ENCODE peak calls at places on chromosomes 5 and 9, in ten cellular contexts. N is activated naive CD8-positive, alpha-beta T cell treated with anti-CD3 and anti-CD28 coated beads for 36 hours; F is T-helper 17 cell; Q is aorta; P is left cardiac atrium; O is stimulated activated CD4-positive, alpha-beta T cell treated with anti-CD3 and anti-CD28 coated beads, Interleukin-2, amount 100 ng/mL, for 48 hours; H is heart left ventricle; K is NCI-H774; E is adrenal gland; B is cardiac muscle cell. I is an unnamed sample.

GRCh38 chr9:19371942-19372341 is 8.1 kb downstream of the RPS6 start:
- DNase-seq in Q (no peak), P (no peak), F (no peak), N (no peak), K (no peak), B (no peak), H (no peak), E (no peak), O (no peak), I (no peak)

GRCh38 chr5:62268239-62268638 is 37.8 kb upstream of the KIF2A start:
- DNase-seq in O (no peak), P (no peak), B (no peak), K (peak), E (no peak), N (no peak), F (no peak), H (no peak), Q (no peak), I (no peak)

GRCh38 chr5:57054135-57054534 is 102.2 kb upstream of the MIER3 start:
- DNase-seq in O (no peak), P (no peak), E (no peak), N (no peak), F (no peak), Q (no peak), H (no peak), B (no peak), K (no peak), I (no peak)

GRCh38 chr9:6794936-6795335 is 37.2 kb downstream of the KDM4C start:
- DNase-seq in N (no peak), K (no peak), Q (no peak), F (no peak), B (no peak), O (no peak), H (no peak), E (no peak), P (no peak), I (no peak)

GRCh38 chr9:8850916-8851315 is 1051.3 kb upstream of the DMAC1 start:
- DNase-seq in Q (no peak), F (no peak), B (peak), N (no peak), P (no peak), E (no peak), O (no peak), H (no peak), K (no peak), I (no peak)

GRCh38 chr5:178673801-178674200 is 47.0 kb upstream of the CLK4 start:
- DNase-seq in F (no peak), P (no peak), O (no peak), Q (no peak), B (no peak), N (no peak), K (no peak), E (no peak), H (no peak), I (no peak)

GRCh38 chr9:91359734-91360470 is 1.8 kb downstream of the AUH start:
- DNase-seq in B (no peak), O (no peak), F (no peak), N (no peak), E (no peak), K (no peak), H (no peak), Q (no peak), P (no peak), I (no peak)

GRCh38 chr9:2837915-2838314 is 6.0 kb downstream of the PUM3 start:
- DNase-seq in O (no peak), E (no peak), K (no peak), F (no peak), Q (no peak), B (no peak), N (no peak), H (no peak), P (no peak), I (no peak)

GRCh38 chr5:122858451-122858850 is 13.0 kb downstream of the SNX24 start:
- DNase-seq in Q (no peak), H (no peak), B (no peak), F (no peak), E (no peak), P (no peak), K (no peak), N (no peak), O (no peak), I (no peak)

GRCh38 chr5:129367883-129368282 is 92.2 kb upstream of the ADAMTS19 start:
- DNase-seq in Q (no peak), E (no peak), P (no peak), H (no peak), O (no peak), B (no peak), F (no peak), K (no peak), N (no peak), I (no peak)